ENCODE peak calls at places on chromosomes 11 and 22, in ten cellular contexts. D is HCT116; F is thoracic aorta; X is PC-3; G is mesendoderm; N is psoas muscle; B is ovary; S is cardiac muscle cell; E is esophagus squamous epithelium; L is effector memory CD4-positive, alpha-beta T cell. Q is an unnamed sample.

GRCh38 chr11:85759915-85760314 is 51.0 kb downstream of the SYTL2 start:
- DNase-seq in D (peak; percentile 34), F (no peak), X (peak; percentile 90), G (peak; percentile 57), N (no peak), B (no peak), S (no peak), E (no peak), L (no peak), Q (no peak)

GRCh38 chr11:46845440-46845739 is 690 bp downstream of the CKAP5 start:
- DNase-seq in D (no peak), F (no peak), X (no peak), G (no peak), N (no peak), B (no peak), S (no peak), E (no peak), L (no peak), Q (no peak)

GRCh38 chr11:94131363-94132115 is 2.9 kb downstream of the PANX1 start:
- DNase-seq in D (no peak), F (no peak), X (no peak), G (no peak), N (no peak), B (no peak), S (no peak), E (no peak), L (no peak), Q (no peak)

GRCh38 chr11:114060402-114061052 is 1.0 kb downstream of the ZBTB16 start:
- DNase-seq in D (no peak), F (no peak), X (no peak), G (no peak), N (peak; percentile 48), B (peak; percentile 72), S (peak; percentile 66), E (no peak), L (no peak), Q (no peak)

GRCh38 chr11:1832181-1832988 is 2.4 kb upstream of the SYT8 start:
- DNase-seq in D (no peak), F (no peak), X (peak; percentile 41), G (peak; percentile 26), N (peak; percentile 66), B (peak; percentile 69), S (peak; percentile 73), E (no peak), L (peak; percentile 56), Q (no peak)

GRCh38 chr22:30830907-30831306 is 136.2 kb downstream of the OSBP2 start:
- DNase-seq in D (peak; percentile 81), F (no peak), X (peak; percentile 95), G (peak; percentile 30), N (no peak), B (no peak), S (no peak), E (no peak), L (no peak), Q (peak; percentile 30)

GRCh38 chr11:36711104-36711825 is 113.2 kb upstream of the RAG2 start:
- DNase-seq in D (no peak), F (no peak), X (peak; percentile 26), G (peak; percentile 48), N (no peak), B (no peak), S (no peak), E (no peak), L (no peak), Q (no peak)

GRCh38 chr11:790721-791564 is 1.1 kb upstream of the CEND1 start:
- DNase-seq in D (no peak), F (no peak), X (no peak), G (peak; percentile 59), N (no peak), B (peak; percentile 26), S (peak; percentile 37), E (no peak), L (no peak), Q (no peak)

GRCh38 chr11:18853086-18853720 is 61.6 kb upstream of the PTPN5 start:
- DNase-seq in D (peak; percentile 21), F (no peak), X (peak; percentile 63), G (peak; percentile 80), N (no peak), B (no peak), S (peak; percentile 61), E (no peak), L (no peak), Q (no peak)

GRCh38 chr11:61850687-61851086 is 22.6 kb downstream of the FADS2 start:
- DNase-seq in D (no peak), F (no peak), X (no peak), G (no peak), N (no peak), B (no peak), S (no peak), E (no peak), L (no peak), Q (no peak)

DNA sequence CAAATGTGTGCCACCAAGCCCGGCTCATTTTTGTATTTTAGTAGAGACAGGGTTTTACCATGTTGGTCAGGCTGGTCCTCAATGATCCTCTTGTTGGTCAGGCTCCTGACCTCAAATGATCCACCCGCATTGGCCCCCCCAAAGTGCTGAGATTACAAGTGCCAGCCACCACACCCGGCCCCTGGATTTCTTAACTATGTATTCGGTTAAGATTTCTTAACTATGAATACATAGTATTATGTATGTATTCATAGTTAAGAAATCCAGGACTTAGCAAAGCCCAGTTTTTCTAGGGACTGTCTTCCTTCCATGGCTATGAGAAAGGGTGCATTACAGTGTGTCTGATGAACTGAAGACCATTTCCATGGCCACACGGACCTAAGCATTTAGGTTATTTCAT is 1.7 kb downstream of the C11orf91 start:
- DNase-seq in D (no peak), F (no peak), X (no peak), G (no peak), N (no peak), B (no peak), S (no peak), E (no peak), L (no peak), Q (no peak)
- H3K4me1 ChIP-seq in D (peaks cover 20% of the 10 kb centered on the region), F (peaks cover 39% of the 10 kb centered on the region), X (peaks cover 49% of the 10 kb centered on the region), G (peaks cover 5% of the 10 kb centered on the region), N (peaks cover 50% of the 10 kb centered on the region), B (peaks cover 17% of the 10 kb centered on the region), S (peaks cover 5% of the 10 kb centered on the region), E (peaks cover 91% of the 10 kb centered on the region), L (peaks cover 12% of the 10 kb centered on the region), Q (peaks cover 91% of the 10 kb centered on the region)

DNA sequence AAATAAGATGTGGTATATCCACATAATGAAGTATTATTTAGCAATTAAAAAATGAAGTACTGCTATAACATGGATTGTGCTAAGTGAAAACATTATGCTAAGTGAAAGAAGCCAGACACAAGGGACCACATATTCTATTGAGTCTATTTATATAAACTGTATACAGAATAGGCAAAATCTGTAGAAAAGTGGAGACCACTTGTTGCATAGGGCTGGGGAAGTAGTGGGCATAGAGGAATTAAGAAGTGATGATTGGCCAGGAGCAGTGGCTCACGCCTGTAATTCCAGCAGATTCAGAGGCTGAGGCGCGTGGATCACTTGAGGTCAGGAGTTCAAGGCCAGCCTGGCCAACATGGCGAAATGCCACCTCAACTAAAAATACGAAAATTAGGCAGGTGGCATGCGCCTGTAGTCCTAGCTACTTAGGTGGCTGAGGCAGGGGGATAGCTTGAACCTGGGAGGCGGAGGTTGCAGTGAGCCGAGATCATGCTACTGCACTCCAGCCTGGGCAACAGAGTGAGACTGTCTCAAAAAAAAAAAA is 109.6 kb downstream of the RBFOX2 start:
- DNase-seq in D (no peak), F (no peak), X (no peak), G (no peak), N (no peak), B (no peak), S (no peak), E (no peak), L (no peak), Q (no peak)
- H3K4me1 ChIP-seq in D (peaks cover 16% of the 10 kb centered on the region), F (peaks cover 72% of the 10 kb centered on the region), X (peaks cover 30% of the 10 kb centered on the region), G (peaks cover 16% of the 10 kb centered on the region), N (peaks cover 66% of the 10 kb centered on the region), B (peaks cover 36% of the 10 kb centered on the region), S (peaks cover 64% of the 10 kb centered on the region), E (peaks cover 83% of the 10 kb centered on the region), L (no peaks in the 10 kb centered on the region), Q (peaks cover 13% of the 10 kb centered on the region)

GRCh38 chr22:39147335-39148023 is 5.0 kb downstream of the CBX7 start:
- DNase-seq in D (no peak), F (no peak), X (no peak), G (no peak), N (no peak), B (peak; percentile 26), S (no peak), E (no peak), L (no peak), Q (no peak)

GRCh38 chr22:39148727-39149535 is 3.5 kb downstream of the CBX7 start:
- DNase-seq in D (no peak), F (no peak), X (no peak), G (peak; percentile 73), N (peak; percentile 72), B (peak; percentile 85), S (no peak), E (no peak), L (peak; percentile 75), Q (no peak)

GRCh38 chr22:39144101-39144815 is 8.2 kb downstream of the CBX7 start:
- DNase-seq in D (no peak), F (no peak), X (peak; percentile 17), G (peak; percentile 61), N (no peak), B (peak; percentile 64), S (no peak), E (no peak), L (peak; percentile 53), Q (no peak)

GRCh38 chr22:39148024-39148726 is 4.3 kb downstream of the CBX7 start:
- DNase-seq in D (no peak), F (no peak), X (no peak), G (no peak), N (peak; percentile 8), B (peak; percentile 61), S (no peak), E (no peak), L (no peak), Q (no peak)

GRCh38 chr22:39146256-39147101 is 6.0 kb downstream of the CBX7 start:
- DNase-seq in D (no peak), F (no peak), X (no peak), G (no peak), N (no peak), B (peak; percentile 42), S (no peak), E (no peak), L (no peak), Q (no peak)
- H3K4me1 ChIP-seq in D (peaks cover 5% of the 10 kb centered on the region), F (peaks cover 71% of the 10 kb centered on the region), X (peaks cover 10% of the 10 kb centered on the region), G (peaks cover 5% of the 10 kb centered on the region), N (peaks cover 59% of the 10 kb centered on the region), B (peaks cover 27% of the 10 kb centered on the region), S (peaks cover 17% of the 10 kb centered on the region), E (peaks cover 76% of the 10 kb centered on the region), L (peaks cover 57% of the 10 kb centered on the region), Q (peaks cover 25% of the 10 kb centered on the region)

DNA sequence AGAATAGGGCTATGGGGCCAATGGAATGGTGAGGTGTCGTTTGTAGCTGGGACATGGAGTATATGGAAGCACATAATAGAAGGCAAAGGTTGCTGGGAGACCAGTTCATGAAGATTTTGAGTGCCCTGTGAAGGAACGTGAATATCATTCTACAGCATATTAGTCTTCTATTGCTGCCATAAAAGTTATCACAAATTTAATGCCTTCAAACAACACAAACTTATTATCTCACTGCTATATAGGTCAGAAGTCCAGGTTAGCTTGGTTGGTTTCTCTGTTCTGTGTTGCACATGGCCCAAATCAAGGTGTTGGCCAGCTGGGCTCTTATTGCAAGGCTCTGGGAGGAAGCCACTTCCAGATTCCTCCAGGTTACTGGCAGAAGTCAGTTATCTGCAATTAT is 110.6 kb downstream of the SYN3 start:
- DNase-seq in D (no peak), F (no peak), X (no peak), G (no peak), N (no peak), B (no peak), S (no peak), E (no peak), L (no peak), Q (no peak)
- H3K4me1 ChIP-seq in D (no peaks in the 10 kb centered on the region), F (peaks cover 16% of the 10 kb centered on the region), X (no peaks in the 10 kb centered on the region), G (no peaks in the 10 kb centered on the region), N (no peaks in the 10 kb centered on the region), B (peaks cover 4% of the 10 kb centered on the region), S (peaks cover 48% of the 10 kb centered on the region), E (peaks cover 20% of the 10 kb centered on the region), L (no peaks in the 10 kb centered on the region), Q (no peaks in the 10 kb centered on the region)

Q was measured in Panc1.